ENCODE peak calls at places on chromosomes 12 and 14, in seven cellular contexts. Z is SK-N-SH, P is HepG2, H is K562, F is H1, G is GM12878, S is GM12892. I is an unnamed sample.

GRCh38 chr12:89783321-89784060 is 74.9 kb upstream of the ATP2B1 start:
- DNase-seq in Z (no peak), P (no peak), H (no peak), F (no peak), G (no peak), S (no peak), I (no peak)

GRCh38 chr12:51293693-51294092 is 23.5 kb upstream of the SMAGP start:
- DNase-seq in Z (no peak), P (no peak), H (no peak), F (no peak), G (no peak), S (no peak), I (no peak)

GRCh38 chr12:119840617-119841016 is 36.5 kb downstream of the CIT start:
- DNase-seq in Z (no peak), P (no peak), H (no peak), F (no peak), G (no peak), S (no peak), I (no peak)

GRCh38 chr14:63134801-63135200 is 69.4 kb upstream of the RHOJ start:
- DNase-seq in Z (peak), P (no peak), H (no peak), F (no peak), G (no peak), S (no peak), I (no peak)

GRCh38 chr14:80415636-80416035 is 204.3 kb upstream of the DIO2 start:
- DNase-seq in Z (no peak), P (no peak), H (no peak), F (no peak), G (no peak), S (no peak), I (no peak)

GRCh38 chr14:59189281-59189821 is 884 bp downstream of the DAAM1 start:
- DNase-seq in Z (peak), P (no peak), H (peak), F (no peak), G (no peak), S (no peak), I (no peak)

GRCh38 chr12:65649126-65649525 is 175.2 kb upstream of the HMGA2 start:
- DNase-seq in Z (no peak), P (no peak), H (no peak), F (no peak), G (no peak), S (no peak), I (no peak)

GRCh38 chr14:47988175-47988574 is 312.8 kb upstream of the MDGA2 start:
- DNase-seq in Z (no peak), P (no peak), H (no peak), F (no peak), G (no peak), S (no peak), I (no peak)

GRCh38 chr14:90536511-90537191 is 139.8 kb downstream of the CALM1 start:
- DNase-seq in Z (no peak), P (no peak), H (no peak), F (no peak), G (no peak), S (no peak), I (no peak)

GRCh38 chr12:108129017-108129812 is at the start of gene WSCD2:
- DNase-seq in Z (peak), P (peak), H (peak), F (peak), G (no peak), S (no peak), I (peak)

GRCh38 chr14:35861204-35861868 is 35.2 kb downstream of the BRMS1L start:
- DNase-seq in Z (no peak), P (no peak), H (no peak), F (no peak), G (peak), S (no peak), I (no peak)

GRCh38 chr12:57138526-57139272 is 8.7 kb downstream of the LRP1-AS start:
- DNase-seq in Z (peak), P (peak), H (peak), F (no peak), G (no peak), S (no peak), I (no peak)

GRCh38 chr12:46152456-46152855 is 116.4 kb downstream of the SLC38A1 start:
- DNase-seq in Z (no peak), P (no peak), H (no peak), F (no peak), G (no peak), S (no peak), I (no peak)

GRCh38 chr12:46147144-46147543 is 121.7 kb downstream of the SLC38A1 start:
- DNase-seq in Z (no peak), P (no peak), H (no peak), F (no peak), G (no peak), S (no peak), I (no peak)

GRCh38 chr12:46148706-46149463 is 120.0 kb downstream of the SLC38A1 start:
- DNase-seq in Z (no peak), P (no peak), H (no peak), F (no peak), G (no peak), S (no peak), I (no peak)

GRCh38 chr12:46150735-46151134 is 118.1 kb downstream of the SLC38A1 start:
- DNase-seq in Z (no peak), P (no peak), H (no peak), F (no peak), G (no peak), S (no peak), I (no peak)

DNA sequence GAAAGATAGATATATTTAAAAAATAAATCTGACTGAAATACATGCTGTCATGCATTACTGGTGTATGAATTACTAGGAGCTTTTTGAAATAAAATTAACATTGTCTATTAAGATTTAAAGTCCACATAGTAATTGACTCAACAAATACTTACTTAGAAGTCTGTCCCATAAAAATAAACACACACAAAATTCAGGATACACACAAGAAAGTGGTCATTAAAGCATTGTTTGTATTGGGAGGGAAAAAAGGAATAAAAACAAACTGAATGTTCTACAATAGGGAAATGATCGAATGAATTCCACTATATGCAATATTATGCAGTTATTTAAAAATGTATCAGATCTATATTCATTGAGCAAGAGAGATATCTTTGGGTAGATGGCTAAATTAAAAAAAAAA is 118.9 kb downstream of the SLC38A1 start:
- DNase-seq in Z (no peak), P (no peak), H (no peak), F (no peak), G (no peak), S (no peak), I (no peak)
- TF ChIP-seq POLR2AphosphoS5 in Z (no peak), P (no peak), H (no peak), F (no peak), G (no peak), S (no peak), I (no peak)

DNA sequence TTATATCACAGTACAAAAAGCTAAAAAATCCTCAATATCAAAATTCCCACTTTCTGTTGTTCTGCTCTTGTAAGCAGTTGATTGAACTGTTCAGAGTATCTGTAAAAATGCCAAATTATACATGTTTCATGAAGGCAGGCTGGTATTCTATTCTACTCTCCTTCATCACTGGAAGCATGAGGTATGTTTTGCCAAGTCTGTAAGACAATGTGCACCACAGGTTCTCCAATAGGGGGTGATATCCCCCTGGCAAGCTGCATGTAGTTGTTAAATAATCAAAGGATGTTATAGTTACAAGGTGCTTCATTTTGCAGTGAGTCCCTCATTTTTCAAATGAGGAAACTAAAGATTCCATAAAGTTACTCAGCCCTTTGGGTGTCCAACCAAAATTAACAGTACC is 15.1 kb upstream of the NEK9 start:
- DNase-seq in Z (peak), P (peak), H (peak), F (no peak), G (no peak), S (no peak), I (no peak)
- TF ChIP-seq TAF1 in Z (no peak), P (no peak), H (no peak), F (no peak), G (no peak), S (no peak), I (no peak)

GRCh38 chr12:53098354-53098981 is 1.0 kb downstream of the IGFBP6 start:
- DNase-seq in Z (no peak), P (no peak), H (peak), F (no peak), G (no peak), S (no peak), I (no peak)
- TF ChIP-seq POLR2AphosphoS5 in Z (peak), P (no peak), H (no peak), F (no peak), G (no peak), S (no peak), I (no peak)

GRCh38 chr12:100706029-100706428 is 88.5 kb upstream of the ANO4 start:
- DNase-seq in Z (no peak), P (no peak), H (no peak), F (no peak), G (no peak), S (no peak), I (no peak)
- TF ChIP-seq TAF1 in Z (no peak), P (no peak), H (no peak), F (no peak), G (no peak), S (no peak), I (no peak)

GRCh38 chr12:121968880-121969279 is 50.5 kb downstream of the CFAP251 start:
- DNase-seq in Z (no peak), P (no peak), H (no peak), F (no peak), G (no peak), S (no peak), I (no peak)
- TF ChIP-seq POLR2AphosphoS5 in Z (no peak), P (no peak), H (no peak), F (no peak), G (no peak), S (no peak), I (no peak)

DNA sequence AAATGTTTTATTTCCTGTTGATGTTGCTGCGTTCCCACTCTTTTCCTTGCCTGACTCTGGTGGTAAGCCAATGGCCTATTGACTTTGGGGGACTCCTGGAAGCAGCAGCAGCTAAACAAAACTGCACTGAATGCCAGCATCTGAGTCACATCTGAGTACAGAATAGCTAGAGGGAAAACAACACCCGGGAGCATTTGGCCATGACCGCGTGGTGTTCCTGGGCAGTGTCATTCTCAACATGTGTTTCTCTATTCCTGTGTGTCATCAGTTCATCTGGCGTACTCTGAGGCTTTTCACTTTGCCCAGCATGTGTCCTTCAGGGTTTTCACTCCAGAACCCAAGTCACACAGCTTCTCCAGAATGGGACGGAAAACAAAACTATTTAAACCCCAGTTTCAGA is 238.8 kb downstream of the PAWR start:
- DNase-seq in Z (peak), P (peak), H (no peak), F (no peak), G (no peak), S (no peak), I (no peak)
- TF ChIP-seq TAF1 in Z (no peak), P (no peak), H (no peak), F (no peak), G (no peak), S (no peak), I (no peak)

DNA sequence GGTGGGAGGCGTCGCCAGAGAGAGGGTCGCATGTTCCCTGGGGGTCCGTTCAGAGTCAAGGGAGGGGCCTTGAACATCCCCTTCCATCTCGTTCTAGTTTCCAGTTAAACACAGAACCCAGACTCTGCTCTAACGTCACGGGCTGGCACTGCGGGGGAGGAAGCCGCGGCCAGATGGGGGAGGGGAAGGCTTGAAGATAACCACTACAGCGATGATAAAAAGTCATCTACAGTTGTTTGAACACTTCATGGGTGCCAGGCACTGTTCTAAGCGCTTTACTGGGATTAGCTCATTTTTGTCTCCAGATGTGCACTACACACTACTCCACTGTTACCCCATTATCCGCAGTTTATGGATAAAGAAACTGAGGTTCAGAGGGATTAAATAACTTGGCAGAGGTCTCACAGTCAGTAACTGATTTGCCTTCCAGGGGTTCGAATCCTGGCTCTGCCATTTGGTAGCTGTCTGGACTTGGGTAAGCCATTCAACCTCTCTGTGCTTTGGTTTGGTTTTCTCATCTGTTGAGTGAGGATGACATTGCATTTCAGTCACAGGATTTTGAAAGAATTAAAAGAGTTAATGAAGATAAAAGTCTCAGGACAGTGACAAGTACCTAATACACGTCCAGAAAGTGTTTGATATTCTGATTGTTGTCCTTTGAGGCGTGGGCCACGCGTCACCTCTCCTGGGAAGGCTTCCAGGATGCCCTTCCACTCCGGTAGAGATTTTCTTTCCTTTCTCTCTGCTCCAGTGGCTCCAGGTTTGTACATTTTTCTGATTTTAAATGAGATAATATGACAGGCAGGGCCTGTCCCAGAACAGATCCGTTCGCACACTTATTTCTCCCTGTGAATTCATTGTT is 798 bp upstream of the RASAL1 start:
- DNase-seq in Z (peak), P (no peak), H (no peak), F (no peak), G (no peak), S (peak), I (no peak)
- TF ChIP-seq POLR2AphosphoS5 in Z (no peak), P (no peak), H (no peak), F (no peak), G (no peak), S (no peak), I (no peak)

GRCh38 chr14:53389207-53389606 is 236.1 kb upstream of the DDHD1 start:
- DNase-seq in Z (no peak), P (no peak), H (no peak), F (no peak), G (no peak), S (no peak), I (no peak)

GRCh38 chr14:53386359-53386758 is 233.2 kb upstream of the DDHD1 start:
- DNase-seq in Z (no peak), P (no peak), H (no peak), F (no peak), G (no peak), S (no peak), I (no peak)

GRCh38 chr14:53390008-53390407 is 236.9 kb upstream of the DDHD1 start:
- DNase-seq in Z (no peak), P (no peak), H (no peak), F (no peak), G (no peak), S (no peak), I (no peak)

GRCh38 chr14:53391631-53392030 is 238.5 kb upstream of the DDHD1 start:
- DNase-seq in Z (no peak), P (no peak), H (no peak), F (no peak), G (no peak), S (no peak), I (no peak)

DNA sequence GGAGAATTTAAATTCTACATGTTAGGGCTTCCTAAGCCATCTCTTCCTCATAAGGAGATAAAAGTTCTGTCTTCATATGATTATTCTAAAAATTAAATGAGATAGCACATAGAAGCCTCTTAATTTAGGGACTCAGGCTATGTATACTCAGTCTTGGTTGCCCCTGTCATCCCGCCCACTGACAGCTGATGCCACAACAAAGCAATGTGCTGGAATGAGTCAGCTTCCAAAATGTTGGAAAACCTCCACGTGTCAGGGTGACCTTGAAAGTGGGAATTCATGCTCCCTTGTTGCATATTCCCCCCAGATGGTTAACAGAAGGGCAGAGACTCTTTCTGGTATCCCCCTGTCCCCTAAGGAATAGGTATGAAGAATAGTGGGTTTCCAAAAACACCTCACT is 238.0 kb upstream of the DDHD1 start:
- DNase-seq in Z (no peak), P (peak), H (no peak), F (no peak), G (no peak), S (no peak), I (no peak)
- TF ChIP-seq TAF1 in Z (no peak), P (no peak), H (no peak), F (no peak), G (no peak), S (no peak), I (no peak)

GRCh38 chr14:55074662-55075061 is 23.2 kb downstream of the MAPK1IP1L start:
- DNase-seq in Z (no peak), P (no peak), H (no peak), F (no peak), G (peak), S (no peak), I (no peak)

GRCh38 chr14:55073856-55074255 is 22.4 kb downstream of the MAPK1IP1L start:
- DNase-seq in Z (no peak), P (no peak), H (no peak), F (no peak), G (no peak), S (no peak), I (no peak)

GRCh38 chr14:55071051-55071450 is 19.6 kb downstream of the MAPK1IP1L start:
- DNase-seq in Z (no peak), P (no peak), H (no peak), F (no peak), G (no peak), S (no peak), I (no peak)

GRCh38 chr14:55075628-55076027 is 24.2 kb downstream of the MAPK1IP1L start:
- DNase-seq in Z (no peak), P (no peak), H (no peak), F (no peak), G (no peak), S (no peak), I (no peak)

DNA sequence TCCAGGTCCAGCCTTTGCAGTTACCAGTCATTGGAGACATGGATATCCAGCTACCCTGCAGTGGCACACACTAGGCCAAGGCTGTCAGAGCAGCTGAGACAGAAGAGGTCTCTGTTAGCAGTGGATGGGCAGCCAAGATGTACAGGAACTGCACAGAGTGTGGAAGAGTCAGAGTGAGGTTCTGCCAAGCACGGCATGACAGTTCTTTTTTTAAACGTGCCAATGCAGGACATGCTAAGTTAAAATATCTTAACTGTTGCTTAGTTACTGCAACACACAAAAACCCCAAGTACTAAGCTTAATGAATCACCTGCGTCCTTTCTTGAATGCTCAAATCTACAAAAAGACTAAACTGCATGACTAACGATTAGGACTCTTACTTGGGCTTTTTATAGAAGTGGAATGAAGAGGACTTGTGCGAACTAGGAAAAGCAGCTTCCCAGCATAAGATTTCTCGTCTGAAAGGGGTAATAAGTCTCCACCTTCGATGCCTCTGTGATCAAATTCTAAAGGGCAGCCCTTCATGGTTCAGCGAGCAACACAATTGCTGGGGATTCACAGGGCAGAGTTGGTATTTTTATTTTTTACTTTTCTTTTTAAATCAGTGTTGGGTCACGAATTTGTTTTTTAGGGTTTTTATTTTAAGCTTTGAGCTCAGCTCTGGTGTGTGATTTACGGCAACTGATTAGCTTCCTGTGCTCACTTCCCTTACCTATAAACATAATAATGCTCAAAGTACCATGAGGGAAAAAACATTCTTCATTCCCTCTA is 20.6 kb downstream of the MAPK1IP1L start:
- DNase-seq in Z (no peak), P (no peak), H (no peak), F (no peak), G (peak), S (no peak), I (no peak)
- TF ChIP-seq POLR2AphosphoS5 in Z (no peak), P (no peak), H (no peak), F (no peak), G (peak), S (peak), I (peak)

GRCh38 chr12:121138284-121138683 is 5.6 kb downstream of the P2RX7 start:
- DNase-seq in Z (no peak), P (no peak), H (peak), F (no peak), G (no peak), S (no peak), I (no peak)
- TF ChIP-seq TAF1 in Z (no peak), P (no peak), H (no peak), F (no peak), G (no peak), S (no peak), I (no peak)